ENCODE peak calls at places on chromosomes 4 and X, in ten cellular contexts. J, W, N, L, G, D, Q, T, K and P are unnamed samples.

GRCh38 chrX:154013614-154014360 is 5.9 kb downstream of the IRAK1 start:
- DNase-seq in J (no peak), W (peak; percentile 64), N (no peak), L (peak; percentile 42), G (no peak), D (no peak), Q (no peak), T (peak; percentile 72), K (peak; percentile 41), P (no peak)

GRCh38 chr4:65007841-65008439 is 598.7 kb upstream of the TECRL start:
- DNase-seq in J (peak; percentile 47), W (no peak), N (no peak), L (peak; percentile 49), G (no peak), D (no peak), Q (no peak), T (no peak), K (no peak), P (no peak)

GRCh38 chr4:48748949-48749596 is 31.0 kb downstream of the FRYL start:
- DNase-seq in J (no peak), W (no peak), N (no peak), L (no peak), G (no peak), D (no peak), Q (no peak), T (no peak), K (no peak), P (no peak)

GRCh38 chrX:24646745-24647182 is 383 bp downstream of the PCYT1B start:
- DNase-seq in J (no peak), W (no peak), N (no peak), L (no peak), G (no peak), D (no peak), Q (no peak), T (no peak), K (no peak), P (no peak)

GRCh38 chr4:105934381-105934780 is 39.1 kb downstream of the NPNT start:
- DNase-seq in J (no peak), W (no peak), N (no peak), L (no peak), G (no peak), D (no peak), Q (no peak), T (no peak), K (no peak), P (no peak)

GRCh38 chr4:76601791-76602190 is 166.8 kb downstream of the SHROOM3 start:
- DNase-seq in J (no peak), W (no peak), N (no peak), L (no peak), G (no peak), D (no peak), Q (peak; percentile 88), T (no peak), K (no peak), P (no peak)

GRCh38 chr4:947491-947971 is 15.3 kb downstream of the TMEM175 start:
- DNase-seq in J (no peak), W (peak; percentile 34), N (peak; percentile 60), L (no peak), G (peak; percentile 46), D (no peak), Q (no peak), T (no peak), K (no peak), P (no peak)

GRCh38 chr4:136743238-136743637 is 789.1 kb downstream of the PCDH18 start:
- DNase-seq in J (no peak), W (no peak), N (no peak), L (no peak), G (no peak), D (no peak), Q (no peak), T (no peak), K (no peak), P (no peak)

GRCh38 chrX:76453737-76454406 is 26.4 kb downstream of the MAGEE1 start:
- DNase-seq in J (no peak), W (no peak), N (no peak), L (no peak), G (no peak), D (no peak), Q (no peak), T (peak; percentile 46), K (no peak), P (no peak)

GRCh38 chrX:139930923-139931645 is 1.8 kb downstream of the ATP11C start:
- DNase-seq in J (peak; percentile 20), W (no peak), N (no peak), L (peak; percentile 16), G (peak; percentile 63), D (no peak), Q (no peak), T (no peak), K (no peak), P (no peak)

GRCh38 chr4:76002176-76002575 is 5.1 kb downstream of the CXCL9 start:
- DNase-seq in J (no peak), W (no peak), N (no peak), L (peak; percentile 19), G (no peak), D (no peak), Q (peak; percentile 14), T (no peak), K (no peak), P (peak; percentile 16)

GRCh38 chr4:59971952-59972351 is 1228.2 kb upstream of the ADGRL3 start:
- DNase-seq in J (no peak), W (no peak), N (no peak), L (no peak), G (no peak), D (no peak), Q (no peak), T (no peak), K (no peak), P (no peak)

DNA sequence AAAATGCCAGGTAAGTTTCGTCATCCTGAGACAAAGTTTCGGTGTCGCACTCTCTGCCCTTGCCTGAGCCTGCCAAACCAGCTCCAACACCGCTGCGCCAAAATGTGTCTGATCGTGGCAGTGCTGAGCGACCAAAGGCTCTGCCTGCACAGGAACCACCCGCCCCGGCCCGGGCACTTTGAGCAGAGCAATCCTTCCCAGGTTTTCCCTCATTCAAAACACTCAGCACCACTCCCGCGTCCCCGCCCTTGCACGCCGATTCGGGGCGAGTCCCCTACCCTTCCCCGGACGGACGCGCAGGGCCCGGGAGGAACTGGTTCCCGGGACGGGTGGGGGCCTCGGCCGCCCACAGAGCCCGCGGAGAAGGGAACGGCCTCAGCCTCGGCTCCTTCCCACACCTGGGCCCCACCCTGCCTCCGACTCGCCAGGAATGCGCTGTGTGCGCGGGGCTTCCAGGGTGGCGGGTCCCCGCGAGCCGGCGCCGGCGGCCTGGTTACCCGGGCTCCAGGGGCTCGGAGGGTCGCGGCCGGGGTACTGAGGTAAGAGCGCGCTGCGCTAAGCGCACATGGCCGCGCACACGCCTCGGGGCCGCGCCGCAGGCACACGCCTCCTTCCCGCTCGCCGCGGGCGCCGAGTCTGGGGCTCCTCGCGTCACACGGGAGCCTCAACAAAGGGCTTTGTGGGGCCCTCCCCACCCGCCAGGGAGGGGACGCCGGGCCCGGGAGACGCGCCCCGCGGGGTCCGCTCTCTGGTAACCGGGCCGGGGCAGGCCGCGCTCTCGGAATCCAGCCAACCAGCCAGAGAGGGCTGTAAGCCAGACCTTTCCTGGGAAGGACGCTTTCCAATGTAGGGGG is at the start of gene C4orf36:
- DNase-seq in J (no peak), W (peak; percentile 74), N (peak; percentile 88), L (peak; percentile 76), G (peak; percentile 77), D (no peak), Q (no peak), T (peak; percentile 86), K (peak; percentile 79), P (peak; percentile 53)
- TF ChIP-seq POLR2A in J (no peak), W (no peak), N (no peak), L (peak; percentile 30), G (no peak), D (peak; percentile 32), Q (no peak), T (peak; percentile 63), K (no peak), P (no peak)

GRCh38 chr4:185887125-185887524 is 75.1 kb upstream of the SORBS2 start:
- DNase-seq in J (no peak), W (no peak), N (no peak), L (no peak), G (no peak), D (no peak), Q (no peak), T (no peak), K (no peak), P (no peak)
- TF ChIP-seq EP300 in J (no peak), W (no peak), N (no peak), L (no peak), G (no peak), D (no peak), Q (no peak), T (no peak), K (no peak), P (no peak)

GRCh38 chr4:3022112-3022511 is 52.2 kb downstream of the HTT-AS start:
- DNase-seq in J (no peak), W (no peak), N (no peak), L (no peak), G (no peak), D (no peak), Q (no peak), T (no peak), K (no peak), P (no peak)

GRCh38 chr4:3026531-3026930 is 47.8 kb downstream of the HTT-AS start:
- DNase-seq in J (no peak), W (no peak), N (no peak), L (no peak), G (no peak), D (no peak), Q (no peak), T (no peak), K (no peak), P (no peak)

GRCh38 chr4:3029464-3029863 is 44.9 kb downstream of the HTT-AS start:
- DNase-seq in J (no peak), W (no peak), N (no peak), L (no peak), G (no peak), D (no peak), Q (no peak), T (no peak), K (no peak), P (no peak)

GRCh38 chr4:3022651-3023050 is 51.7 kb downstream of the HTT-AS start:
- DNase-seq in J (no peak), W (no peak), N (no peak), L (no peak), G (no peak), D (no peak), Q (no peak), T (no peak), K (no peak), P (no peak)

DNA sequence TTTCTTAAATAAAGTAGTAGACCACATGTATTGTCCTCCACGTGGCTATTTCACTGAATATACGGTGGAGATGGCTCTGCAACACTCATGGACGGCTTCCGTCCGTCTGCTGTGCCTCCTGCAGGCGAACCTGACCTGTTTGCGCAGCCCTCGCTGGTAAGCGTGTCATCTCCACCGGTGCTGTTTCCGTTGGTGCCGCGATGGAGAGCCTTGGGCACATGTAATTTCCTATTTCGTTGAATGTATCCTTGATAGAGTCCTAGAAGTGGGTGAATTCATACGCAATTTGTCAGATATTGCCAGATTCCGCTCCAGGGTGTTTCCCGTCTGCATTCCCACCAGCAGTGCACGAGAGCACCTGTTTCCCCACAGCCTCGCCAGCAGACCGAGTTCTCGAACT is 48.5 kb downstream of the HTT-AS start:
- DNase-seq in J (no peak), W (no peak), N (no peak), L (no peak), G (no peak), D (no peak), Q (no peak), T (no peak), K (no peak), P (no peak)
- H3K4me1 ChIP-seq in J (peaks cover 1% of the 10 kb centered on the region), W (no peaks in the 10 kb centered on the region), N (no peaks in the 10 kb centered on the region), L (no peaks in the 10 kb centered on the region), G (no peaks in the 10 kb centered on the region), D (peaks cover 15% of the 10 kb centered on the region), Q (no peaks in the 10 kb centered on the region), T (no peaks in the 10 kb centered on the region), K (peaks cover 2% of the 10 kb centered on the region), P (no peaks in the 10 kb centered on the region)

GRCh38 chr4:184328022-184328736 is 110.5 kb upstream of the ENPP6 start:
- DNase-seq in J (no peak), W (no peak), N (no peak), L (no peak), G (no peak), D (peak; percentile 97), Q (no peak), T (peak; percentile 32), K (no peak), P (no peak)
- TF ChIP-seq POLR2A in J (no peak), W (no peak), N (no peak), L (no peak), G (no peak), D (peak; percentile 53), Q (no peak), T (no peak), K (no peak), P (no peak)